ENCODE peak calls at places on chromosomes 12 and 14, in eight cellular contexts. W, A, Q, K, S, H, L and R are unnamed samples.

GRCh38 chr12:130281157-130281799 is 56.4 kb upstream of the PIWIL1 start:
- DNase-seq in W (no peak), A (no peak), Q (no peak), K (peak), S (no peak), H (no peak), L (peak), R (no peak)

GRCh38 chr12:93784339-93785086 is 107.3 kb downstream of the CRADD start:
- DNase-seq in W (no peak), A (no peak), Q (no peak), K (peak), S (peak), H (peak), L (peak), R (no peak)

GRCh38 chr14:91831337-91831736 is 36.0 kb downstream of the TC2N start:
- DNase-seq in W (no peak), A (no peak), Q (no peak), K (no peak), S (no peak), H (no peak), L (no peak), R (no peak)

GRCh38 chr12:50039151-50039835 is 14.0 kb upstream of the RACGAP1 start:
- DNase-seq in W (peak), A (peak), Q (peak), K (peak), S (peak), H (peak), L (peak), R (peak)

GRCh38 chr12:118098911-118099671 is 4.7 kb downstream of the VSIG10 start:
- DNase-seq in W (no peak), A (no peak), Q (no peak), K (no peak), S (no peak), H (no peak), L (no peak), R (no peak)

GRCh38 chr14:100304825-100305445 is 1.3 kb downstream of the SLC25A29 start:
- DNase-seq in W (peak), A (peak), Q (no peak), K (peak), S (peak), H (peak), L (no peak), R (no peak)

GRCh38 chr12:77388611-77389265 is 323.4 kb upstream of the E2F7 start:
- DNase-seq in W (no peak), A (no peak), Q (no peak), K (no peak), S (peak), H (no peak), L (no peak), R (no peak)

GRCh38 chr12:96714199-96714598 is 192.9 kb upstream of the NEDD1 start:
- DNase-seq in W (no peak), A (no peak), Q (no peak), K (no peak), S (no peak), H (no peak), L (no peak), R (no peak)

GRCh38 chr14:65594153-65594881 is 181.8 kb downstream of the FUT8 start:
- DNase-seq in W (no peak), A (no peak), Q (no peak), K (peak), S (no peak), H (no peak), L (peak), R (no peak)

GRCh38 chr12:68303850-68304249 is 28.3 kb downstream of the MDM1 start:
- DNase-seq in W (no peak), A (no peak), Q (no peak), K (no peak), S (peak), H (peak), L (no peak), R (no peak)

GRCh38 chr14:95018845-95019244 is 138.5 kb downstream of the DICER1 start:
- DNase-seq in W (no peak), A (no peak), Q (no peak), K (no peak), S (peak), H (peak), L (peak), R (no peak)

GRCh38 chr14:80605536-80605935 is 336.0 kb downstream of the CEP128 start:
- DNase-seq in W (no peak), A (no peak), Q (no peak), K (no peak), S (no peak), H (peak), L (no peak), R (no peak)

GRCh38 chr14:93107383-93107782 is 8.3 kb downstream of the ITPK1 start:
- DNase-seq in W (no peak), A (no peak), Q (no peak), K (no peak), S (no peak), H (no peak), L (no peak), R (no peak)

GRCh38 chr12:85179680-85180300 is 100.2 kb upstream of the ALX1 start:
- DNase-seq in W (no peak), A (no peak), Q (no peak), K (no peak), S (peak), H (peak), L (no peak), R (no peak)

GRCh38 chr14:79064200-79064599 is 894.0 kb downstream of the NRXN3 start:
- DNase-seq in W (no peak), A (no peak), Q (no peak), K (no peak), S (no peak), H (no peak), L (no peak), R (no peak)

GRCh38 chr14:90986510-90986909 is 73.9 kb downstream of the RPS6KA5 start:
- DNase-seq in W (no peak), A (no peak), Q (no peak), K (no peak), S (no peak), H (no peak), L (no peak), R (no peak)

GRCh38 chr12:52044284-52044983 is 6.8 kb upstream of the NR4A1 start:
- DNase-seq in W (peak), A (no peak), Q (peak), K (no peak), S (peak), H (peak), L (no peak), R (no peak)

GRCh38 chr14:99734406-99735051 is 50.4 kb downstream of the CYP46A1 start:
- DNase-seq in W (peak), A (no peak), Q (no peak), K (peak), S (no peak), H (no peak), L (no peak), R (no peak)

GRCh38 chr14:89178802-89179201 is 238.2 kb downstream of the FOXN3 start:
- DNase-seq in W (no peak), A (no peak), Q (peak), K (no peak), S (peak), H (peak), L (no peak), R (no peak)

GRCh38 chr12:25521625-25522256 is 31.3 kb downstream of the LMNTD1 start:
- DNase-seq in W (no peak), A (no peak), Q (no peak), K (no peak), S (no peak), H (no peak), L (no peak), R (no peak)

GRCh38 chr12:12741705-12742104 is 24.5 kb downstream of the CDKN1B start:
- DNase-seq in W (no peak), A (no peak), Q (no peak), K (no peak), S (peak), H (no peak), L (no peak), R (no peak)